ENCODE peak calls at places on chromosome 15, in eight cellular contexts. C is posterior cingulate gyrus; T is AG10803; W is HT1080; X is activated naive CD8-positive, alpha-beta T cell treated with anti-CD3 and anti-CD28 coated beads, Interleukin-2, amount 50 U/mL, for 24 hours; S is colonic mucosa; Z is uterus; U is NCI-H2029. N is an unnamed sample.

GRCh38 chr15:101052681-101053121 is 133.5 kb downstream of the LRRK1 start:
- DNase-seq in C (no peak), T (no peak), W (no peak), X (no peak), S (peak; percentile 1), Z (no peak), U (no peak), N (no peak)

GRCh38 chr15:26615188-26615926 is 157.5 kb downstream of the GABRB3 start:
- DNase-seq in C (no peak), T (no peak), W (no peak), X (no peak), S (no peak), Z (no peak), U (no peak), N (no peak)

GRCh38 chr15:64050281-64051092 is 4.2 kb upstream of the DAPK2 start:
- DNase-seq in C (no peak), T (no peak), W (no peak), X (no peak), S (peak; percentile 36), Z (no peak), U (peak; percentile 84), N (no peak)

GRCh38 chr15:28900041-28900891 is 14.5 kb downstream of the APBA2 start:
- DNase-seq in C (peak; percentile 61), T (no peak), W (no peak), X (peak; percentile 45), S (no peak), Z (no peak), U (no peak), N (no peak)

GRCh38 chr15:38072007-38072506 is 137.6 kb downstream of the TMCO5A start:
- DNase-seq in C (no peak), T (no peak), W (no peak), X (no peak), S (peak; percentile 82), Z (no peak), U (no peak), N (no peak)

GRCh38 chr15:33029247-33029646 is 165.3 kb downstream of the FMN1 start:
- DNase-seq in C (no peak), T (peak; percentile 59), W (no peak), X (no peak), S (no peak), Z (no peak), U (no peak), N (no peak)

GRCh38 chr15:60297047-60297446 is 100.7 kb downstream of the ANXA2 start:
- DNase-seq in C (no peak), T (no peak), W (no peak), X (no peak), S (no peak), Z (no peak), U (no peak), N (peak; percentile 14)

GRCh38 chr15:66253643-66254363 is at the start of gene MEGF11:
- DNase-seq in C (peak; percentile 77), T (peak; percentile 24), W (peak; percentile 24), X (no peak), S (peak; percentile 24), Z (no peak), U (no peak), N (peak; percentile 23)

GRCh38 chr15:65561934-65562333 is 31.7 kb downstream of the HACD3 start:
- DNase-seq in C (no peak), T (no peak), W (no peak), X (no peak), S (no peak), Z (no peak), U (no peak), N (no peak)

GRCh38 chr15:68380456-68380855 is 51.5 kb downstream of the ITGA11 start:
- DNase-seq in C (no peak), T (no peak), W (no peak), X (no peak), S (no peak), Z (no peak), U (no peak), N (no peak)

GRCh38 chr15:25416693-25417092 is 22.1 kb downstream of the UBE3A start:
- DNase-seq in C (no peak), T (no peak), W (no peak), X (no peak), S (no peak), Z (no peak), U (peak; percentile 38), N (peak; percentile 62)

GRCh38 chr15:79170256-79170664 is 79.7 kb upstream of the RASGRF1 start:
- DNase-seq in C (no peak), T (peak; percentile 21), W (peak; percentile 18), X (no peak), S (no peak), Z (no peak), U (no peak), N (peak; percentile 48)

GRCh38 chr15:77836901-77837648 is 204.4 kb upstream of the LINGO1 start:
- DNase-seq in C (peak; percentile 23), T (no peak), W (no peak), X (no peak), S (no peak), Z (no peak), U (no peak), N (no peak)

GRCh38 chr15:31402511-31403056 is 75.9 kb downstream of the KLF13 start:
- DNase-seq in C (no peak), T (peak; percentile 77), W (no peak), X (no peak), S (no peak), Z (peak; percentile 58), U (no peak), N (no peak)

GRCh38 chr15:52480990-52481389 is 47.7 kb downstream of the MYO5A start:
- DNase-seq in C (no peak), T (no peak), W (no peak), X (no peak), S (no peak), Z (no peak), U (no peak), N (no peak)

GRCh38 chr15:25664761-25665160 is 198.4 kb downstream of the ATP10A start:
- DNase-seq in C (no peak), T (peak; percentile 22), W (peak; percentile 62), X (no peak), S (no peak), Z (no peak), U (no peak), N (no peak)

GRCh38 chr15:60162251-60162650 is 158.1 kb downstream of the FOXB1 start:
- DNase-seq in C (no peak), T (no peak), W (no peak), X (no peak), S (no peak), Z (no peak), U (no peak), N (no peak)

GRCh38 chr15:33675246-33675645 is 293.1 kb upstream of the CHRM5 start:
- DNase-seq in C (no peak), T (peak; percentile 46), W (peak; percentile 12), X (no peak), S (no peak), Z (no peak), U (no peak), N (peak; percentile 39)

GRCh38 chr15:87777054-87777498 is 479.5 kb downstream of the NTRK3 start:
- DNase-seq in C (no peak), T (peak; percentile 86), W (peak; percentile 90), X (no peak), S (no peak), Z (no peak), U (no peak), N (peak; percentile 97)

GRCh38 chr15:87858651-87859050 is 397.9 kb downstream of the NTRK3 start:
- DNase-seq in C (no peak), T (no peak), W (no peak), X (no peak), S (no peak), Z (no peak), U (no peak), N (no peak)

N was measured in M059J.